ENCODE peak calls at places on chromosomes 12 and 14, in six cellular contexts. One of them, this sample, is unnamed.

GRCh38 chr14:61147898-61148549 is 133.1 kb downstream of the TMEM30B start:
- DNase-seq in HFF-Myc: peak
- DNase-seq in stimulated activated CD4-positive, alpha-beta T cell treated with anti-CD3 and anti-CD28 coated beads, Interleukin-4, amount 100 ng/mL, for 24 hours: no peak
- DNase-seq in stimulated activated naive CD8-positive, alpha-beta T cell treated with anti-CD3 and anti-CD28 coated beads, Interleukin-15, Interleukin-2, amounts not matched to agents 100 U/mL and 50 U/mL, for 24 hours: no peak
- DNase-seq in endothelial cell of umbilical vein: peak
- DNase-seq in EH: peak
- DNase-seq in this sample: peak

GRCh38 chr12:75489613-75490210 is 9.2 kb downstream of the GLIPR1 start:
- DNase-seq in HFF-Myc: no peak
- DNase-seq in stimulated activated CD4-positive, alpha-beta T cell treated with anti-CD3 and anti-CD28 coated beads, Interleukin-4, amount 100 ng/mL, for 24 hours: peak
- DNase-seq in stimulated activated naive CD8-positive, alpha-beta T cell treated with anti-CD3 and anti-CD28 coated beads, Interleukin-15, Interleukin-2, amounts not matched to agents 100 U/mL and 50 U/mL, for 24 hours: peak
- DNase-seq in endothelial cell of umbilical vein: peak
- DNase-seq in EH: peak
- DNase-seq in this sample: peak

GRCh38 chr14:60179296-60179924 is 14.2 kb upstream of the DHRS7 start:
- DNase-seq in HFF-Myc: no peak
- DNase-seq in stimulated activated CD4-positive, alpha-beta T cell treated with anti-CD3 and anti-CD28 coated beads, Interleukin-4, amount 100 ng/mL, for 24 hours: no peak
- DNase-seq in stimulated activated naive CD8-positive, alpha-beta T cell treated with anti-CD3 and anti-CD28 coated beads, Interleukin-15, Interleukin-2, amounts not matched to agents 100 U/mL and 50 U/mL, for 24 hours: no peak
- DNase-seq in endothelial cell of umbilical vein: no peak
- DNase-seq in EH: peak
- DNase-seq in this sample: no peak

GRCh38 chr12:49542592-49543160 is 3.8 kb downstream of the KCNH3 start:
- DNase-seq in HFF-Myc: no peak
- DNase-seq in stimulated activated CD4-positive, alpha-beta T cell treated with anti-CD3 and anti-CD28 coated beads, Interleukin-4, amount 100 ng/mL, for 24 hours: no peak
- DNase-seq in stimulated activated naive CD8-positive, alpha-beta T cell treated with anti-CD3 and anti-CD28 coated beads, Interleukin-15, Interleukin-2, amounts not matched to agents 100 U/mL and 50 U/mL, for 24 hours: no peak
- DNase-seq in endothelial cell of umbilical vein: no peak
- DNase-seq in EH: no peak
- DNase-seq in this sample: no peak

GRCh38 chr12:125185740-125186470 is 120.7 kb downstream of the AACS start:
- DNase-seq in HFF-Myc: no peak
- DNase-seq in stimulated activated CD4-positive, alpha-beta T cell treated with anti-CD3 and anti-CD28 coated beads, Interleukin-4, amount 100 ng/mL, for 24 hours: no peak
- DNase-seq in stimulated activated naive CD8-positive, alpha-beta T cell treated with anti-CD3 and anti-CD28 coated beads, Interleukin-15, Interleukin-2, amounts not matched to agents 100 U/mL and 50 U/mL, for 24 hours: peak
- DNase-seq in endothelial cell of umbilical vein: peak
- DNase-seq in EH: peak
- DNase-seq in this sample: peak

GRCh38 chr12:54370218-54370730 is 6.0 kb upstream of the GPR84 start:
- DNase-seq in HFF-Myc: no peak
- DNase-seq in stimulated activated CD4-positive, alpha-beta T cell treated with anti-CD3 and anti-CD28 coated beads, Interleukin-4, amount 100 ng/mL, for 24 hours: no peak
- DNase-seq in stimulated activated naive CD8-positive, alpha-beta T cell treated with anti-CD3 and anti-CD28 coated beads, Interleukin-15, Interleukin-2, amounts not matched to agents 100 U/mL and 50 U/mL, for 24 hours: peak
- DNase-seq in endothelial cell of umbilical vein: peak
- DNase-seq in EH: peak
- DNase-seq in this sample: peak

GRCh38 chr12:53976172-53976822 is 1.5 kb upstream of the HOTAIR start:
- DNase-seq in HFF-Myc: peak
- DNase-seq in stimulated activated CD4-positive, alpha-beta T cell treated with anti-CD3 and anti-CD28 coated beads, Interleukin-4, amount 100 ng/mL, for 24 hours: no peak
- DNase-seq in stimulated activated naive CD8-positive, alpha-beta T cell treated with anti-CD3 and anti-CD28 coated beads, Interleukin-15, Interleukin-2, amounts not matched to agents 100 U/mL and 50 U/mL, for 24 hours: no peak
- DNase-seq in endothelial cell of umbilical vein: no peak
- DNase-seq in EH: peak
- DNase-seq in this sample: no peak

GRCh38 chr14:99612065-99612736 is 8.2 kb upstream of the CCDC85C start:
- DNase-seq in HFF-Myc: no peak
- DNase-seq in stimulated activated CD4-positive, alpha-beta T cell treated with anti-CD3 and anti-CD28 coated beads, Interleukin-4, amount 100 ng/mL, for 24 hours: no peak
- DNase-seq in stimulated activated naive CD8-positive, alpha-beta T cell treated with anti-CD3 and anti-CD28 coated beads, Interleukin-15, Interleukin-2, amounts not matched to agents 100 U/mL and 50 U/mL, for 24 hours: no peak
- DNase-seq in endothelial cell of umbilical vein: no peak
- DNase-seq in EH: no peak
- DNase-seq in this sample: no peak

GRCh38 chr14:51869426-51870113 is 9.2 kb downstream of the GNG2 start:
- DNase-seq in HFF-Myc: no peak
- DNase-seq in stimulated activated CD4-positive, alpha-beta T cell treated with anti-CD3 and anti-CD28 coated beads, Interleukin-4, amount 100 ng/mL, for 24 hours: peak
- DNase-seq in stimulated activated naive CD8-positive, alpha-beta T cell treated with anti-CD3 and anti-CD28 coated beads, Interleukin-15, Interleukin-2, amounts not matched to agents 100 U/mL and 50 U/mL, for 24 hours: peak
- DNase-seq in endothelial cell of umbilical vein: no peak
- DNase-seq in EH: no peak
- DNase-seq in this sample: no peak

GRCh38 chr12:59383426-59383822 is 212.4 kb upstream of the SLC16A7 start:
- DNase-seq in HFF-Myc: peak
- DNase-seq in stimulated activated CD4-positive, alpha-beta T cell treated with anti-CD3 and anti-CD28 coated beads, Interleukin-4, amount 100 ng/mL, for 24 hours: no peak
- DNase-seq in stimulated activated naive CD8-positive, alpha-beta T cell treated with anti-CD3 and anti-CD28 coated beads, Interleukin-15, Interleukin-2, amounts not matched to agents 100 U/mL and 50 U/mL, for 24 hours: no peak
- DNase-seq in endothelial cell of umbilical vein: no peak
- DNase-seq in EH: peak
- DNase-seq in this sample: no peak

GRCh38 chr12:122276242-122276641 is 9.9 kb upstream of the VPS33A start:
- DNase-seq in HFF-Myc: no peak
- DNase-seq in stimulated activated CD4-positive, alpha-beta T cell treated with anti-CD3 and anti-CD28 coated beads, Interleukin-4, amount 100 ng/mL, for 24 hours: no peak
- DNase-seq in stimulated activated naive CD8-positive, alpha-beta T cell treated with anti-CD3 and anti-CD28 coated beads, Interleukin-15, Interleukin-2, amounts not matched to agents 100 U/mL and 50 U/mL, for 24 hours: no peak
- DNase-seq in endothelial cell of umbilical vein: no peak
- DNase-seq in EH: no peak
- DNase-seq in this sample: no peak

GRCh38 chr14:63524537-63525155 is 18.5 kb downstream of the PPP2R5E start:
- DNase-seq in HFF-Myc: no peak
- DNase-seq in stimulated activated CD4-positive, alpha-beta T cell treated with anti-CD3 and anti-CD28 coated beads, Interleukin-4, amount 100 ng/mL, for 24 hours: no peak
- DNase-seq in stimulated activated naive CD8-positive, alpha-beta T cell treated with anti-CD3 and anti-CD28 coated beads, Interleukin-15, Interleukin-2, amounts not matched to agents 100 U/mL and 50 U/mL, for 24 hours: peak
- DNase-seq in endothelial cell of umbilical vein: no peak
- DNase-seq in EH: no peak
- DNase-seq in this sample: no peak

GRCh38 chr12:89960607-89961394 is 252.2 kb upstream of the ATP2B1 start:
- DNase-seq in HFF-Myc: no peak
- DNase-seq in stimulated activated CD4-positive, alpha-beta T cell treated with anti-CD3 and anti-CD28 coated beads, Interleukin-4, amount 100 ng/mL, for 24 hours: no peak
- DNase-seq in stimulated activated naive CD8-positive, alpha-beta T cell treated with anti-CD3 and anti-CD28 coated beads, Interleukin-15, Interleukin-2, amounts not matched to agents 100 U/mL and 50 U/mL, for 24 hours: peak
- DNase-seq in endothelial cell of umbilical vein: no peak
- DNase-seq in EH: peak
- DNase-seq in this sample: peak

GRCh38 chr14:64444984-64445845 is 20.1 kb upstream of the AKAP5 start:
- DNase-seq in HFF-Myc: no peak
- DNase-seq in stimulated activated CD4-positive, alpha-beta T cell treated with anti-CD3 and anti-CD28 coated beads, Interleukin-4, amount 100 ng/mL, for 24 hours: peak
- DNase-seq in stimulated activated naive CD8-positive, alpha-beta T cell treated with anti-CD3 and anti-CD28 coated beads, Interleukin-15, Interleukin-2, amounts not matched to agents 100 U/mL and 50 U/mL, for 24 hours: peak
- DNase-seq in endothelial cell of umbilical vein: peak
- DNase-seq in EH: peak
- DNase-seq in this sample: peak

GRCh38 chr12:13472690-13473089 is 276.2 kb downstream of the EMP1 start:
- DNase-seq in HFF-Myc: no peak
- DNase-seq in stimulated activated CD4-positive, alpha-beta T cell treated with anti-CD3 and anti-CD28 coated beads, Interleukin-4, amount 100 ng/mL, for 24 hours: no peak
- DNase-seq in stimulated activated naive CD8-positive, alpha-beta T cell treated with anti-CD3 and anti-CD28 coated beads, Interleukin-15, Interleukin-2, amounts not matched to agents 100 U/mL and 50 U/mL, for 24 hours: no peak
- DNase-seq in endothelial cell of umbilical vein: no peak
- DNase-seq in EH: no peak
- DNase-seq in this sample: no peak

GRCh38 chr14:24690492-24690891 is 56.5 kb upstream of the GZMB start:
- DNase-seq in HFF-Myc: no peak
- DNase-seq in stimulated activated CD4-positive, alpha-beta T cell treated with anti-CD3 and anti-CD28 coated beads, Interleukin-4, amount 100 ng/mL, for 24 hours: no peak
- DNase-seq in stimulated activated naive CD8-positive, alpha-beta T cell treated with anti-CD3 and anti-CD28 coated beads, Interleukin-15, Interleukin-2, amounts not matched to agents 100 U/mL and 50 U/mL, for 24 hours: no peak
- DNase-seq in endothelial cell of umbilical vein: no peak
- DNase-seq in EH: no peak
- DNase-seq in this sample: no peak

GRCh38 chr12:31118831-31119530 is 45.3 kb downstream of the DDX11 start:
- DNase-seq in HFF-Myc: no peak
- DNase-seq in stimulated activated CD4-positive, alpha-beta T cell treated with anti-CD3 and anti-CD28 coated beads, Interleukin-4, amount 100 ng/mL, for 24 hours: no peak
- DNase-seq in stimulated activated naive CD8-positive, alpha-beta T cell treated with anti-CD3 and anti-CD28 coated beads, Interleukin-15, Interleukin-2, amounts not matched to agents 100 U/mL and 50 U/mL, for 24 hours: peak
- DNase-seq in endothelial cell of umbilical vein: no peak
- DNase-seq in EH: peak
- DNase-seq in this sample: no peak

GRCh38 chr14:75751291-75751690 is 90.2 kb downstream of the TTLL5 start:
- DNase-seq in HFF-Myc: no peak
- DNase-seq in stimulated activated CD4-positive, alpha-beta T cell treated with anti-CD3 and anti-CD28 coated beads, Interleukin-4, amount 100 ng/mL, for 24 hours: no peak
- DNase-seq in stimulated activated naive CD8-positive, alpha-beta T cell treated with anti-CD3 and anti-CD28 coated beads, Interleukin-15, Interleukin-2, amounts not matched to agents 100 U/mL and 50 U/mL, for 24 hours: no peak
- DNase-seq in endothelial cell of umbilical vein: no peak
- DNase-seq in EH: peak
- DNase-seq in this sample: no peak

GRCh38 chr12:16021026-16021425 is 109.9 kb downstream of the DERA start:
- DNase-seq in HFF-Myc: no peak
- DNase-seq in stimulated activated CD4-positive, alpha-beta T cell treated with anti-CD3 and anti-CD28 coated beads, Interleukin-4, amount 100 ng/mL, for 24 hours: no peak
- DNase-seq in stimulated activated naive CD8-positive, alpha-beta T cell treated with anti-CD3 and anti-CD28 coated beads, Interleukin-15, Interleukin-2, amounts not matched to agents 100 U/mL and 50 U/mL, for 24 hours: no peak
- DNase-seq in endothelial cell of umbilical vein: no peak
- DNase-seq in EH: no peak
- DNase-seq in this sample: no peak

GRCh38 chr12:77847060-77847541 is 16.4 kb downstream of the NAV3 start:
- DNase-seq in HFF-Myc: no peak
- DNase-seq in stimulated activated CD4-positive, alpha-beta T cell treated with anti-CD3 and anti-CD28 coated beads, Interleukin-4, amount 100 ng/mL, for 24 hours: no peak
- DNase-seq in stimulated activated naive CD8-positive, alpha-beta T cell treated with anti-CD3 and anti-CD28 coated beads, Interleukin-15, Interleukin-2, amounts not matched to agents 100 U/mL and 50 U/mL, for 24 hours: no peak
- DNase-seq in endothelial cell of umbilical vein: peak
- DNase-seq in EH: peak
- DNase-seq in this sample: peak

GRCh38 chr12:27861428-27862167 is 81.6 kb upstream of the MANSC4 start:
- DNase-seq in HFF-Myc: no peak
- DNase-seq in stimulated activated CD4-positive, alpha-beta T cell treated with anti-CD3 and anti-CD28 coated beads, Interleukin-4, amount 100 ng/mL, for 24 hours: no peak
- DNase-seq in stimulated activated naive CD8-positive, alpha-beta T cell treated with anti-CD3 and anti-CD28 coated beads, Interleukin-15, Interleukin-2, amounts not matched to agents 100 U/mL and 50 U/mL, for 24 hours: no peak
- DNase-seq in endothelial cell of umbilical vein: no peak
- DNase-seq in EH: no peak
- DNase-seq in this sample: no peak